ENCODE peak calls at places on chromosomes 2 and 18, in ten cellular contexts. J is stomach; V is trophoblast cell; W is CD4-positive, CD25-positive, alpha-beta regulatory T cell; O is lower lobe of right lung; M is left ventricle myocardium inferior; I is mesendoderm; U is spleen; E is A549; G is upper lobe of right lung. X is an unnamed sample.

GRCh38 chr2:105378276-105378840 is 20.5 kb downstream of the FHL2 start:
- DNase-seq in J (no peak), V (peak; percentile 93), W (no peak), O (no peak), M (no peak), I (peak; percentile 27), U (no peak), E (no peak), G (no peak), X (peak; percentile 44)

GRCh38 chr2:60502123-60502522 is 51.3 kb downstream of the BCL11A start:
- DNase-seq in J (no peak), V (no peak), W (no peak), O (no peak), M (no peak), I (no peak), U (no peak), E (no peak), G (no peak), X (no peak)

GRCh38 chr2:233186851-233187250 is 64.6 kb upstream of the ATG16L1 start:
- DNase-seq in J (no peak), V (no peak), W (no peak), O (no peak), M (no peak), I (no peak), U (no peak), E (no peak), G (no peak), X (no peak)

GRCh38 chr2:176534798-176535479 is 265.7 kb downstream of the MTX2 start:
- DNase-seq in J (no peak), V (no peak), W (no peak), O (no peak), M (no peak), I (no peak), U (no peak), E (no peak), G (no peak), X (no peak)

GRCh38 chr2:187527262-187527661 is 27.0 kb downstream of the TFPI start:
- DNase-seq in J (no peak), V (no peak), W (no peak), O (no peak), M (no peak), I (peak; percentile 59), U (no peak), E (no peak), G (no peak), X (no peak)

GRCh38 chr2:201263774-201264173 is 3.4 kb downstream of the CASP8 start:
- DNase-seq in J (no peak), V (no peak), W (no peak), O (no peak), M (no peak), I (no peak), U (no peak), E (no peak), G (no peak), X (no peak)

GRCh38 chr2:208671312-208671711 is 264.7 kb downstream of the PTH2R start:
- DNase-seq in J (no peak), V (no peak), W (no peak), O (no peak), M (no peak), I (no peak), U (no peak), E (no peak), G (no peak), X (no peak)

GRCh38 chr2:237858294-237859081 is 935 bp upstream of the RAMP1 start:
- DNase-seq in J (peak; percentile 69), V (peak; percentile 75), W (no peak), O (no peak), M (peak; percentile 50), I (peak; percentile 86), U (peak; percentile 78), E (peak; percentile 55), G (peak; percentile 72), X (no peak)

GRCh38 chr2:16136461-16137035 is 196.2 kb downstream of the MYCN start:
- DNase-seq in J (no peak), V (no peak), W (no peak), O (no peak), M (no peak), I (no peak), U (no peak), E (no peak), G (no peak), X (no peak)

GRCh38 chr2:215851091-215851490 is 162.3 kb downstream of the MREG start:
- DNase-seq in J (no peak), V (peak; percentile 72), W (no peak), O (no peak), M (no peak), I (no peak), U (no peak), E (no peak), G (no peak), X (no peak)

GRCh38 chr2:109350526-109350925 is 221.5 kb downstream of the SH3RF3 start:
- DNase-seq in J (no peak), V (no peak), W (no peak), O (no peak), M (no peak), I (no peak), U (no peak), E (no peak), G (no peak), X (peak; percentile 40)

GRCh38 chr2:149595069-149595963 is 7.7 kb upstream of the MMADHC start:
- DNase-seq in J (no peak), V (peak; percentile 30), W (no peak), O (no peak), M (no peak), I (peak; percentile 51), U (no peak), E (no peak), G (no peak), X (no peak)

GRCh38 chr2:224286923-224287322 is 115.0 kb downstream of the FAM124B start:
- DNase-seq in J (no peak), V (peak; percentile 26), W (no peak), O (no peak), M (no peak), I (peak; percentile 54), U (no peak), E (peak; percentile 9), G (no peak), X (no peak)

GRCh38 chr18:78085241-78086185 is 835.9 kb downstream of the GALR1 start:
- DNase-seq in J (no peak), V (no peak), W (no peak), O (no peak), M (no peak), I (no peak), U (no peak), E (no peak), G (no peak), X (no peak)

GRCh38 chr18:26901020-26901419 is 35.5 kb upstream of the AQP4 start:
- DNase-seq in J (no peak), V (no peak), W (no peak), O (no peak), M (no peak), I (no peak), U (no peak), E (no peak), G (no peak), X (no peak)

GRCh38 chr2:118539290-118539689 is 308.2 kb downstream of the EN1 start:
- DNase-seq in J (no peak), V (peak; percentile 19), W (no peak), O (no peak), M (no peak), I (peak; percentile 53), U (no peak), E (no peak), G (no peak), X (no peak)

GRCh38 chr2:173985595-173985994 is 20.4 kb upstream of the SP3 start:
- DNase-seq in J (no peak), V (peak; percentile 21), W (no peak), O (no peak), M (no peak), I (no peak), U (no peak), E (no peak), G (no peak), X (no peak)
- H3K4me1 ChIP-seq in J (peaks cover 68% of the 10 kb centered on the region), V (peaks cover 7% of the 10 kb centered on the region), W (no peaks in the 10 kb centered on the region), O (peaks cover 28% of the 10 kb centered on the region), M (peaks cover 78% of the 10 kb centered on the region), I (no peaks in the 10 kb centered on the region), U (no peaks in the 10 kb centered on the region), E (peaks cover 48% of the 10 kb centered on the region), G (peaks cover 27% of the 10 kb centered on the region), X (peaks cover 52% of the 10 kb centered on the region)

DNA sequence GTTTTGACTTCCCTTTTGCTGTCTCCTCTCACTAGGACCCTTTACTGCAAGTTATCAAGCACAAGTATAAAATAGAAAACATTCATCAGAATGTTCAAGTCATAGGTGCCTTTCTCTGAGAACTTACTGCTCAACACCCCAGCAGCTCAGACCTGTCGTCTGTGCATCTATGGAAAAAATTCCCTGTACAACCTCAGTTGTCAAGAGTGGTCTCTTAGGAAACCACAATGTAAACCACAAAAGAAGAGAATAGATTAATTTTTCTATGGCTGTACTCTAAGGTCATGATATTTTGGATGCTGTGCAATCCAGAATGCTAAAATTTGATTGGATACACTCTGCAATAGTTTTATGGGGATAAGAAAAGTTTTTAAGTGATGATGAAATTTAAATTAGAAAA is 84.1 kb downstream of the RBMS1 start:
- DNase-seq in J (no peak), V (no peak), W (no peak), O (no peak), M (no peak), I (no peak), U (no peak), E (no peak), G (no peak), X (no peak)
- H3K4me1 ChIP-seq in J (peaks cover 62% of the 10 kb centered on the region), V (peaks cover 5% of the 10 kb centered on the region), W (peaks cover 44% of the 10 kb centered on the region), O (peaks cover 54% of the 10 kb centered on the region), M (peaks cover 78% of the 10 kb centered on the region), I (peaks cover 5% of the 10 kb centered on the region), U (peaks cover 35% of the 10 kb centered on the region), E (peaks cover 42% of the 10 kb centered on the region), G (peaks cover 49% of the 10 kb centered on the region), X (no peaks in the 10 kb centered on the region)

GRCh38 chr2:95024306-95024880 is 1.1 kb upstream of the MAL start:
- DNase-seq in J (no peak), V (no peak), W (no peak), O (no peak), M (no peak), I (no peak), U (no peak), E (no peak), G (no peak), X (no peak)
- H3K4me1 ChIP-seq in J (peaks cover 46% of the 10 kb centered on the region), V (peaks cover 9% of the 10 kb centered on the region), W (peaks cover 48% of the 10 kb centered on the region), O (peaks cover 10% of the 10 kb centered on the region), M (peaks cover 26% of the 10 kb centered on the region), I (no peaks in the 10 kb centered on the region), U (peaks cover 3% of the 10 kb centered on the region), E (peaks cover 3% of the 10 kb centered on the region), G (peaks cover 4% of the 10 kb centered on the region), X (no peaks in the 10 kb centered on the region)

DNA sequence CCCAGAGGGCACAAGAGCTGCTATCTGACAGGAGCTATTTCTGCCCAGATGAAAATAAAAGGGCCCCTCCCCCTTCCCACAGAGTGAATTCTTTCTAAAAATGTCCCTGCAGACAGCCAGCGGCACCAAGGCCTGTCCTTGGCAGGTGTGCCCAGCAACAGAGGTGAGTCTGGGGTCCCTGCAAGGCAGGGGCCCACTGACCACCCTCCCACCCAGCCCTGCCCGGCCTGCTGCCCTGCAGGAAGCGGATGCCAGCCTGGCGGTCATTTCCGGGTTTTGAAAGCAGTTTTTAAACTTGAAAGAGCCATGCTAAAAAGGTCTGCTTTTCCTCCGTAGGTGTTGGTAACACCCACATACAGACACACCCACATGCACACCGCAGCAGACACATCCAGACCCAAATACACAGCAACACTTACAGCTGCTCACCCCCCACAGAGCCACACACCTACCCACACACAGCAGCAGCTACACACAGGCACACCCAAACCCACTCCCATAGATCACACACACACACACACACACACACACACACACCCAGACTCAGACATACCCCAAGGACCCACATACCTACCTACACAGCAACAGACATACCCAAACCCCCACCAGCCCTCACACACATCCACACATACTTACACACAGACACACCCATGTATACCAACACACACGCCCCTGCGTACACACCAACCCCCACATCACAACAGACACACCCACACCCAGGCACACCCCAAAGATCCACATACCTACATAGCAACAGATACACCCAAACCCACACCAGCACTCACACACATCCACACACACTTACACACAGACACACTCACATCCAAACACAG is 7.6 kb downstream of the ZFP36L2 start:
- DNase-seq in J (peak; percentile 77), V (peak; percentile 33), W (peak; percentile 75), O (peak; percentile 84), M (peak; percentile 54), I (peak; percentile 75), U (peak; percentile 95), E (no peak), G (peak; percentile 84), X (no peak)
- H3K4me1 ChIP-seq in J (peaks cover 69% of the 10 kb centered on the region), V (peaks cover 24% of the 10 kb centered on the region), W (peaks cover 64% of the 10 kb centered on the region), O (peaks cover 61% of the 10 kb centered on the region), M (peaks cover 85% of the 10 kb centered on the region), I (peaks cover 15% of the 10 kb centered on the region), U (peaks cover 35% of the 10 kb centered on the region), E (peaks cover 49% of the 10 kb centered on the region), G (peaks cover 52% of the 10 kb centered on the region), X (no peaks in the 10 kb centered on the region)